ENCODE peak calls at places on chromosome 1, in seven cellular contexts. R is T-cell; B is activated CD4-positive, alpha-beta T cell treated with anti-CD3 and anti-CD28 coated beads for 48 hours; Q is T follicular helper cell; M is esophagus squamous epithelium; S is NCI-H1092 treated with DMSO at 0.1 percent for 48 hours; W is HFFc6. A is an unnamed sample.

GRCh38 chr1:31617917-31618746 is 643 bp downstream of the HCRTR1 start:
- DNase-seq in W (no peak), B (peak; percentile 64), R (peak; percentile 51), Q (peak; percentile 18), M (no peak), S (no peak), A (peak; percentile 84)

GRCh38 chr1:229554886-229555621 is 3.5 kb downstream of the ABCB10 start:
- DNase-seq in R (no peak), M (no peak), Q (no peak), W (no peak), B (no peak), S (no peak), A (no peak)

GRCh38 chr1:211036701-211037494 is 97.0 kb downstream of the KCNH1 start:
- DNase-seq in B (peak; percentile 21), W (peak; percentile 96), Q (no peak), M (no peak), S (no peak), R (no peak), A (no peak)

GRCh38 chr1:115074839-115075534 is 14.3 kb downstream of the TSPAN2 start:
- DNase-seq in S (no peak), Q (no peak), W (no peak), R (no peak), M (no peak), B (no peak), A (no peak)

GRCh38 chr1:77534456-77534855 is 148.0 kb downstream of the ZZZ3 start:
- DNase-seq in Q (no peak), S (no peak), M (no peak), R (no peak), B (no peak), W (peak; percentile 51), A (no peak)

GRCh38 chr1:204611036-204611435 is 74.5 kb downstream of the LRRN2 start:
- DNase-seq in Q (no peak), S (no peak), R (no peak), B (no peak), M (no peak), W (no peak), A (no peak)

GRCh38 chr1:220797044-220797443 is 10.3 kb downstream of the MTARC1 start:
- DNase-seq in S (no peak), R (no peak), M (no peak), W (no peak), Q (no peak), B (no peak), A (no peak)

GRCh38 chr1:15272009-15272781 is 25.2 kb downstream of the FHAD1 start:
- DNase-seq in B (peak; percentile 57), M (no peak), R (peak; percentile 10), S (peak; percentile 86), Q (no peak), W (peak; percentile 65), A (peak; percentile 52)

GRCh38 chr1:90607736-90608135 is 109.4 kb downstream of the BARHL2 start:
- DNase-seq in Q (no peak), R (no peak), M (no peak), W (no peak), S (no peak), B (no peak), A (no peak)

GRCh38 chr1:246293366-246294121 is 213.5 kb downstream of the SMYD3 start:
- DNase-seq in S (peak; percentile 17), Q (no peak), M (no peak), W (no peak), R (no peak), B (no peak), A (no peak)

GRCh38 chr1:179541774-179542173 is 34.0 kb downstream of the NPHS2 start:
- DNase-seq in R (no peak), W (no peak), M (no peak), Q (no peak), B (no peak), S (no peak), A (no peak)

GRCh38 chr1:177432897-177433296 is 262.1 kb downstream of the BRINP2 start:
- DNase-seq in R (no peak), M (no peak), Q (no peak), W (no peak), S (no peak), B (no peak), A (no peak)

GRCh38 chr1:153422450-153423068 is 6.2 kb downstream of the S100A7A start:
- DNase-seq in R (peak; percentile 68), W (peak; percentile 7), B (peak; percentile 72), Q (peak; percentile 42), M (no peak), S (no peak), A (no peak)

GRCh38 chr1:114011796-114012195 is 32.5 kb downstream of the OLFML3 start:
- DNase-seq in B (no peak), M (no peak), S (no peak), W (no peak), Q (no peak), R (no peak), A (no peak)

GRCh38 chr1:94143173-94143808 is 22.3 kb upstream of the ABCA4 start:
- DNase-seq in B (no peak), Q (no peak), W (no peak), S (no peak), M (no peak), R (no peak), A (no peak)

GRCh38 chr1:204041232-204041767 is 31.6 kb upstream of the SOX13 start:
- DNase-seq in S (no peak), R (no peak), W (no peak), B (no peak), M (no peak), Q (no peak), A (no peak)

GRCh38 chr1:209328178-209328577 is 255.3 kb upstream of the CAMK1G start:
- DNase-seq in Q (no peak), M (no peak), B (no peak), S (no peak), R (no peak), W (no peak), A (no peak)

GRCh38 chr1:221174598-221174997 is 295.4 kb downstream of the HLX start:
- DNase-seq in Q (no peak), W (no peak), S (no peak), B (no peak), R (no peak), M (no peak), A (peak; percentile 77)

A was measured in glutamatergic neuron.